ENCODE peak calls at places on chromosomes 11 and 22, in nine cellular contexts. One of them, this sample, is unnamed.
A peak's percentile ranks its signal among the peaks of the same experiment; 100 is the strongest.

GRCh38 chr11:82046778-82047177 is 686.9 kb downstream of the FAM181B start:
- DNase-seq in neural progenitor cell: no peak
- DNase-seq in endothelial cell of umbilical vein: no peak
- DNase-seq in MM.1S: no peak
- DNase-seq in H9: no peak
- DNase-seq in IMR-90: peak; percentile 3
- DNase-seq in GM23338: no peak
- DNase-seq in fibroblast of lung: peak; percentile 58
- DNase-seq in A549: no peak
- DNase-seq in this sample: peak; percentile 13

GRCh38 chr11:31795706-31796522 is 15.2 kb downstream of the PAX6 start:
- DNase-seq in neural progenitor cell: peak; percentile 77
- DNase-seq in endothelial cell of umbilical vein: no peak
- DNase-seq in MM.1S: no peak
- DNase-seq in H9: no peak
- DNase-seq in IMR-90: no peak
- DNase-seq in GM23338: peak; percentile 55
- DNase-seq in fibroblast of lung: no peak
- DNase-seq in A549: no peak
- DNase-seq in this sample: no peak

GRCh38 chr11:18172686-18173085 is at the start of gene MRGPRX4:
- DNase-seq in neural progenitor cell: no peak
- DNase-seq in endothelial cell of umbilical vein: no peak
- DNase-seq in MM.1S: no peak
- DNase-seq in H9: no peak
- DNase-seq in IMR-90: no peak
- DNase-seq in GM23338: no peak
- DNase-seq in fibroblast of lung: no peak
- DNase-seq in A549: no peak
- DNase-seq in this sample: no peak

GRCh38 chr11:131495417-131495816 is 125.0 kb downstream of the NTM start:
- DNase-seq in neural progenitor cell: no peak
- DNase-seq in endothelial cell of umbilical vein: no peak
- DNase-seq in MM.1S: no peak
- DNase-seq in H9: no peak
- DNase-seq in IMR-90: no peak
- DNase-seq in GM23338: no peak
- DNase-seq in fibroblast of lung: no peak
- DNase-seq in A549: no peak
- DNase-seq in this sample: no peak

GRCh38 chr11:95788921-95789505 is 569 bp downstream of the FAM76B start:
- DNase-seq in neural progenitor cell: peak; percentile 80
- DNase-seq in endothelial cell of umbilical vein: peak; percentile 59
- DNase-seq in MM.1S: peak; percentile 51
- DNase-seq in H9: peak; percentile 57
- DNase-seq in IMR-90: peak; percentile 43
- DNase-seq in GM23338: peak; percentile 78
- DNase-seq in fibroblast of lung: peak; percentile 57
- DNase-seq in A549: peak; percentile 28
- DNase-seq in this sample: peak; percentile 71

GRCh38 chr11:106959800-106960199 is 58.5 kb downstream of the GUCY1A2 start:
- DNase-seq in neural progenitor cell: peak; percentile 19
- DNase-seq in endothelial cell of umbilical vein: no peak
- DNase-seq in MM.1S: no peak
- DNase-seq in H9: no peak
- DNase-seq in IMR-90: no peak
- DNase-seq in GM23338: no peak
- DNase-seq in fibroblast of lung: peak; percentile 54
- DNase-seq in A549: no peak
- DNase-seq in this sample: no peak

GRCh38 chr11:2770556-2771301 is 70.9 kb upstream of the KCNQ1OT1 start:
- DNase-seq in neural progenitor cell: peak; percentile 1
- DNase-seq in endothelial cell of umbilical vein: no peak
- DNase-seq in MM.1S: no peak
- DNase-seq in H9: peak; percentile 13
- DNase-seq in IMR-90: no peak
- DNase-seq in GM23338: no peak
- DNase-seq in fibroblast of lung: no peak
- DNase-seq in A549: no peak
- DNase-seq in this sample: no peak

GRCh38 chr22:43185860-43186261 is 1.1 kb downstream of the TTLL12 start:
- DNase-seq in neural progenitor cell: peak; percentile 34
- DNase-seq in endothelial cell of umbilical vein: peak; percentile 45
- DNase-seq in MM.1S: peak; percentile 29
- DNase-seq in H9: no peak
- DNase-seq in IMR-90: peak; percentile 23
- DNase-seq in GM23338: peak; percentile 43
- DNase-seq in fibroblast of lung: peak; percentile 24
- DNase-seq in A549: peak; percentile 26
- DNase-seq in this sample: peak; percentile 62

GRCh38 chr11:72642815-72643511 is 31.3 kb downstream of the PDE2A start:
- DNase-seq in neural progenitor cell: peak; percentile 83
- DNase-seq in endothelial cell of umbilical vein: peak; percentile 78
- DNase-seq in MM.1S: peak; percentile 58
- DNase-seq in H9: peak; percentile 79
- DNase-seq in IMR-90: peak; percentile 11
- DNase-seq in GM23338: peak; percentile 72
- DNase-seq in fibroblast of lung: peak; percentile 39
- DNase-seq in A549: peak; percentile 80
- DNase-seq in this sample: peak; percentile 78

GRCh38 chr11:200224-201003 is 6.8 kb downstream of the BET1L start:
- DNase-seq in neural progenitor cell: no peak
- DNase-seq in endothelial cell of umbilical vein: no peak
- DNase-seq in MM.1S: no peak
- DNase-seq in H9: no peak
- DNase-seq in IMR-90: no peak
- DNase-seq in GM23338: peak; percentile 17
- DNase-seq in fibroblast of lung: no peak
- DNase-seq in A549: no peak
- DNase-seq in this sample: no peak

GRCh38 chr22:39318507-39319283 is 728 bp downstream of the RPL3 start:
- DNase-seq in neural progenitor cell: peak; percentile 54
- DNase-seq in endothelial cell of umbilical vein: no peak
- DNase-seq in MM.1S: peak; percentile 51
- DNase-seq in H9: no peak
- DNase-seq in IMR-90: no peak
- DNase-seq in GM23338: no peak
- DNase-seq in fibroblast of lung: no peak
- DNase-seq in A549: no peak
- DNase-seq in this sample: peak; percentile 70

GRCh38 chr22:48227341-48228018 is 1465.0 kb downstream of the TBC1D22A start:
- DNase-seq in neural progenitor cell: no peak
- DNase-seq in endothelial cell of umbilical vein: no peak
- DNase-seq in MM.1S: no peak
- DNase-seq in H9: no peak
- DNase-seq in IMR-90: no peak
- DNase-seq in GM23338: no peak
- DNase-seq in fibroblast of lung: no peak
- DNase-seq in A549: no peak
- DNase-seq in this sample: no peak

GRCh38 chr11:119752946-119753345 is 23.9 kb upstream of the NECTIN1 start:
- DNase-seq in neural progenitor cell: no peak
- DNase-seq in endothelial cell of umbilical vein: no peak
- DNase-seq in MM.1S: no peak
- DNase-seq in H9: no peak
- DNase-seq in IMR-90: no peak
- DNase-seq in GM23338: no peak
- DNase-seq in fibroblast of lung: peak; percentile 62
- DNase-seq in A549: no peak
- DNase-seq in this sample: no peak

GRCh38 chr11:107123022-107123421 is 104.7 kb upstream of the GUCY1A2 start:
- DNase-seq in neural progenitor cell: no peak
- DNase-seq in endothelial cell of umbilical vein: no peak
- DNase-seq in MM.1S: no peak
- DNase-seq in H9: no peak
- DNase-seq in IMR-90: no peak
- DNase-seq in GM23338: no peak
- DNase-seq in fibroblast of lung: no peak
- DNase-seq in A549: no peak
- DNase-seq in this sample: no peak

GRCh38 chr22:46574993-46575914 is 37.8 kb upstream of the CELSR1 start:
- DNase-seq in neural progenitor cell: peak; percentile 30
- DNase-seq in endothelial cell of umbilical vein: peak; percentile 64
- DNase-seq in MM.1S: peak; percentile 16
- DNase-seq in H9: peak; percentile 61
- DNase-seq in IMR-90: no peak
- DNase-seq in GM23338: peak; percentile 41
- DNase-seq in fibroblast of lung: no peak
- DNase-seq in A549: peak; percentile 32
- DNase-seq in this sample: peak; percentile 79
- H3K4me2 ChIP-seq in neural progenitor cell: no peak overlapping the region
- H3K4me2 ChIP-seq in endothelial cell of umbilical vein: no peak overlapping the region
- H3K4me2 ChIP-seq in MM.1S: no peak overlapping the region
- H3K4me2 ChIP-seq in H9: peak overlapping the region; percentile 20
- H3K4me2 ChIP-seq in IMR-90: no peak overlapping the region
- H3K4me2 ChIP-seq in GM23338: peak overlapping the region; percentile 82
- H3K4me2 ChIP-seq in fibroblast of lung: no peak overlapping the region
- H3K4me2 ChIP-seq in A549: peak overlapping the region; percentile 91
- H3K4me2 ChIP-seq in this sample: peak overlapping the region; percentile 82

GRCh38 chr11:59102259-59102765 is 4.7 kb upstream of the FAM111B start:
- DNase-seq in neural progenitor cell: peak; percentile 87
- DNase-seq in endothelial cell of umbilical vein: peak; percentile 46
- DNase-seq in MM.1S: peak; percentile 91
- DNase-seq in H9: peak; percentile 92
- DNase-seq in IMR-90: peak; percentile 13
- DNase-seq in GM23338: peak; percentile 96
- DNase-seq in fibroblast of lung: peak; percentile 23
- DNase-seq in A549: peak; percentile 57
- DNase-seq in this sample: peak; percentile 78
- TF ChIP-seq CTCF in neural progenitor cell: peak; percentile 53
- TF ChIP-seq CTCF in endothelial cell of umbilical vein: peak; percentile 33
- TF ChIP-seq CTCF in MM.1S: peak; percentile 60
- TF ChIP-seq CTCF in H9: peak; percentile 53
- TF ChIP-seq CTCF in IMR-90: peak; percentile 27
- TF ChIP-seq CTCF in GM23338: peak; percentile 81
- TF ChIP-seq CTCF in fibroblast of lung: peak; percentile 19
- TF ChIP-seq CTCF in A549: peak; percentile 29
- TF ChIP-seq CTCF in this sample: peak; percentile 31

DNA sequence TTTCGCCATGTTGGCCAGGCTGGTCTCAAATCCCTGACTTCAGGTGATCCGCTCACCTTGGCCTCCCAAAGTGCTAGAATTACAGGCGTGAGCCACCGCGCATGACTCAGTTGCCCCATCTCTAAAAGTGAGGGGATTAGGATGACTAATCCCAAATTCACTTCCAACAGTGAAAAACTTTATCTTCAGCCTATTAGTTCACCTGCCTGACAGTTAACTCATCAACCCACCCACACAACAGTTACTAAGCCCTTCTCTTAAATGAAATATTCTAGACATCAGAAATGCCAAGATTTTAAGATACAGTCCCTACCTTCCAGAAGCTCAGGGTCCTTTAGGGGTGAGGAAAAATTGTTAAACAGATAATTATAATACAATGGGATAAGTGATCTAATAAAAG is 2.0 kb upstream of the ANKRD42 start:
- DNase-seq in neural progenitor cell: no peak
- DNase-seq in endothelial cell of umbilical vein: no peak
- DNase-seq in MM.1S: no peak
- DNase-seq in H9: no peak
- DNase-seq in IMR-90: no peak
- DNase-seq in GM23338: no peak
- DNase-seq in fibroblast of lung: no peak
- DNase-seq in A549: no peak
- DNase-seq in this sample: no peak
- H3K4me2 ChIP-seq in neural progenitor cell: no peak overlapping the region
- H3K4me2 ChIP-seq in endothelial cell of umbilical vein: no peak overlapping the region
- H3K4me2 ChIP-seq in MM.1S: no peak overlapping the region
- H3K4me2 ChIP-seq in H9: no peak overlapping the region
- H3K4me2 ChIP-seq in IMR-90: no peak overlapping the region
- H3K4me2 ChIP-seq in GM23338: no peak overlapping the region
- H3K4me2 ChIP-seq in fibroblast of lung: no peak overlapping the region
- H3K4me2 ChIP-seq in A549: no peak overlapping the region
- H3K4me2 ChIP-seq in this sample: peak overlapping the region; percentile 93

DNA sequence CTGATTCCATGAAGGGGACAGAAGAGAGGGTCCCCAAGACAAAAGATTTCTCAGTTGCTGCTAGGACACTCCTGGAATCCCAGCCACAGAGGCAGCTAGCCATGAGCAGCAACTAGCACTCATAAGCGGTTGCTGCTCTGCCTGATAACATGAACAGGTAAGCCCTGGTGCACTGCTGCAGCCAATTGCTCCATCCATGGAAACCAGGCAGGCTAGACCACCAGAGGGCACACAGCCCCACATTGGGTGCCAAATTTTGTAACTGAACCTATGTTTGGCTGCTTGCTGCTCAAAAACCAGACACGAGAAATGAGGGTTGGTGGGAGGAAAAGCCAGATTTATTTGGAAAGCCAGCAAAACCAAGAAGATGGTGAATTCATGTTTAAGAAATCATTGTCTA is 21.9 kb upstream of the QSER1 start:
- DNase-seq in neural progenitor cell: peak; percentile 44
- DNase-seq in endothelial cell of umbilical vein: no peak
- DNase-seq in MM.1S: no peak
- DNase-seq in H9: peak; percentile 78
- DNase-seq in IMR-90: no peak
- DNase-seq in GM23338: peak; percentile 82
- DNase-seq in fibroblast of lung: no peak
- DNase-seq in A549: no peak
- DNase-seq in this sample: no peak
- TF ChIP-seq CTCF in neural progenitor cell: peak; percentile 56
- TF ChIP-seq CTCF in endothelial cell of umbilical vein: peak; percentile 32
- TF ChIP-seq CTCF in MM.1S: peak; percentile 24
- TF ChIP-seq CTCF in H9: peak; percentile 73
- TF ChIP-seq CTCF in IMR-90: peak; percentile 12
- TF ChIP-seq CTCF in GM23338: peak; percentile 87
- TF ChIP-seq CTCF in fibroblast of lung: peak; percentile 20
- TF ChIP-seq CTCF in A549: peak; percentile 30
- TF ChIP-seq CTCF in this sample: peak; percentile 23

GRCh38 chr11:114921697-114922096 is 243.4 kb downstream of the NXPE2 start:
- DNase-seq in neural progenitor cell: no peak
- DNase-seq in endothelial cell of umbilical vein: no peak
- DNase-seq in MM.1S: no peak
- DNase-seq in H9: no peak
- DNase-seq in IMR-90: no peak
- DNase-seq in GM23338: no peak
- DNase-seq in fibroblast of lung: no peak
- DNase-seq in A549: no peak
- DNase-seq in this sample: peak; percentile 18
- H3K4me2 ChIP-seq in neural progenitor cell: no peak overlapping the region
- H3K4me2 ChIP-seq in endothelial cell of umbilical vein: no peak overlapping the region
- H3K4me2 ChIP-seq in MM.1S: no peak overlapping the region
- H3K4me2 ChIP-seq in H9: no peak overlapping the region
- H3K4me2 ChIP-seq in IMR-90: no peak overlapping the region
- H3K4me2 ChIP-seq in GM23338: no peak overlapping the region
- H3K4me2 ChIP-seq in fibroblast of lung: no peak overlapping the region
- H3K4me2 ChIP-seq in A549: no peak overlapping the region
- H3K4me2 ChIP-seq in this sample: no peak overlapping the region